ENCODE peak calls at places on chromosome 4, in seven cellular contexts. O is Peyer's patch, W is psoas muscle, Z is HFF-Myc, D is transverse colon, I is GM13976, C is cardiac fibroblast. V is an unnamed sample.

GRCh38 chr4:47942420-47942819 is 28.0 kb upstream of the NFXL1 start:
- DNase-seq in D (no peak), O (no peak), C (no peak), W (no peak), I (no peak), Z (no peak), V (no peak)

GRCh38 chr4:145531193-145531592 is 49.5 kb downstream of the SMAD1 start:
- DNase-seq in W (peak), Z (no peak), I (no peak), D (peak), C (no peak), O (no peak), V (no peak)

GRCh38 chr4:139860435-139861024 is 194.9 kb downstream of the MGST2 start:
- DNase-seq in C (no peak), O (no peak), W (no peak), I (peak), Z (no peak), D (no peak), V (no peak)

GRCh38 chr4:150256841-150257273 is 178.6 kb downstream of the DCLK2 start:
- DNase-seq in I (no peak), O (no peak), C (no peak), W (no peak), D (peak), Z (no peak), V (no peak)

GRCh38 chr4:7423391-7423790 is 11.3 kb downstream of the PSAPL1 start:
- DNase-seq in C (no peak), D (no peak), I (no peak), O (no peak), Z (no peak), W (no peak), V (peak)

GRCh38 chr4:115234405-115235093 is 121.1 kb upstream of the NDST4 start:
- DNase-seq in D (no peak), W (no peak), Z (no peak), C (no peak), I (peak), O (no peak), V (no peak)

GRCh38 chr4:36551697-36552214 is 270.3 kb downstream of the DTHD1 start:
- DNase-seq in C (no peak), Z (no peak), I (no peak), D (no peak), O (no peak), W (no peak), V (no peak)

GRCh38 chr4:76198411-76199237 is 15.0 kb downstream of the SCARB2 start:
- DNase-seq in O (peak), Z (peak), C (peak), I (peak), D (peak), W (peak), V (no peak)

GRCh38 chr4:48064349-48064748 is 47.8 kb downstream of the NIPAL1 start:
- DNase-seq in W (no peak), C (no peak), O (no peak), Z (no peak), I (peak), D (no peak), V (no peak)

GRCh38 chr4:142358656-142359055 is 487.4 kb downstream of the INPP4B start:
- DNase-seq in D (no peak), C (no peak), W (no peak), Z (no peak), O (no peak), I (no peak), V (no peak)

GRCh38 chr4:142354794-142355416 is 491.2 kb downstream of the INPP4B start:
- DNase-seq in D (no peak), C (no peak), O (no peak), I (no peak), Z (no peak), W (no peak), V (no peak)

GRCh38 chr4:142356118-142356759 is 489.9 kb downstream of the INPP4B start:
- DNase-seq in W (no peak), I (no peak), C (no peak), O (no peak), D (no peak), Z (no peak), V (no peak)

GRCh38 chr4:142355417-142355930 is 490.6 kb downstream of the INPP4B start:
- DNase-seq in C (no peak), I (no peak), O (no peak), W (no peak), Z (no peak), D (no peak), V (no peak)

DNA sequence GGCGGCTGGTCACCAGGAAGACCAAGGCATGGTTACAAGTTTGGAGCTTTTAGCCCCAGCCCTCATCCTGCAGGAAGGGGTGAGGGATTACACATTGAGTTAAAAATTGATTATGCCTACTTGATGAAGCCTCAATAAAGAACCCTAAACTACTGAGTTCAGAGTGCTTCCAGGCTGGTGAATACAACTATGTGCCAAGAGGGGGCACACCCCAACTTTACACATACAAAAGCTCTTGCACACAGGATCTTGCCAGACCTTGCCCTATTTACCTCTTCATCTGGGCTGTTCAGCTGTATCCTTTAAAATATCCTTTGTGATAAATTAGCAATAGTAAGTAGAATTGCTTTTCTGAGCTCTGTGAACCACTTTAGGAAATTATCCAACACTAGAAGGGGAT is 489.3 kb downstream of the INPP4B start:
- DNase-seq in C (no peak), I (no peak), O (no peak), W (no peak), Z (no peak), D (no peak), V (no peak)
- TF ChIP-seq CTCF in C (no peak), I (no peak), O (no peak), W (no peak), Z (no peak), D (no peak), V (no peak)

GRCh38 chr4:70903282-70903603 is 1.1 kb downstream of the MOB1B start:
- DNase-seq in I (no peak), O (no peak), D (no peak), C (peak), W (no peak), Z (no peak), V (no peak)

GRCh38 chr4:70902577-70903281 is 560 bp downstream of the MOB1B start:
- DNase-seq in W (no peak), Z (no peak), C (peak), D (no peak), O (no peak), I (peak), V (no peak)

GRCh38 chr4:70901607-70901983 is 574 bp upstream of the MOB1B start:
- DNase-seq in Z (no peak), D (no peak), O (no peak), C (no peak), W (no peak), I (no peak), V (no peak)

GRCh38 chr4:70901984-70902576 is at the start of gene MOB1B:
- DNase-seq in D (peak), W (peak), O (peak), C (peak), Z (peak), I (peak), V (peak)
- TF ChIP-seq CTCF in D (peak), W (peak), O (peak), C (peak), Z (no peak), I (no peak), V (no peak)

DNA sequence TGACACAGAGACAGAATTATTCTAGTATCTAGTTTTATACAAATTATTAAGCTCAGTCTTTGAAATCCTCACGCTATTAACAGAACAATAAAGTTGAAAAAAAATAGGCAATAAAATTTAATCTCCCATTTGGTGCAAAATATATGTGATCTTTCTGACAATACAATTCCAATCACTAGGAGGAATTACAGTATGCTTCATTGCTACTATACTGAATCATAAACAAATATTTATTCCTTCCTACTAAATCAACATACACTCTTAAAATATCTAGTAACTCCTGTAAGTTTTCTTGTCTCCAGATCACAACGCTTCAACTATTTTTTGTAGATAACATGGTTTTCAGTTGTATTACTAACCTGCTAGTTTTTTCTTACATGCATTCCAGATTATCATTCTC is 45.7 kb downstream of the KLHL8 start:
- DNase-seq in W (no peak), Z (no peak), O (no peak), I (no peak), C (no peak), D (no peak), V (no peak)
- TF ChIP-seq CTCF in W (no peak), Z (no peak), O (no peak), I (no peak), C (no peak), D (no peak), V (no peak)

GRCh38 chr4:184270808-184271413 is 53.2 kb upstream of the ENPP6 start:
- DNase-seq in C (no peak), Z (no peak), D (no peak), I (no peak), O (no peak), W (no peak), V (no peak)

GRCh38 chr4:184267673-184268573 is 50.2 kb upstream of the ENPP6 start:
- DNase-seq in D (peak), Z (peak), C (peak), O (peak), I (peak), W (no peak), V (peak)

GRCh38 chr4:184269879-184270430 is 52.3 kb upstream of the ENPP6 start:
- DNase-seq in W (no peak), Z (no peak), D (no peak), O (no peak), I (no peak), C (no peak), V (no peak)

GRCh38 chr4:184267206-184267608 is 49.5 kb upstream of the ENPP6 start:
- DNase-seq in I (no peak), O (no peak), D (no peak), C (no peak), Z (no peak), W (no peak), V (no peak)

DNA sequence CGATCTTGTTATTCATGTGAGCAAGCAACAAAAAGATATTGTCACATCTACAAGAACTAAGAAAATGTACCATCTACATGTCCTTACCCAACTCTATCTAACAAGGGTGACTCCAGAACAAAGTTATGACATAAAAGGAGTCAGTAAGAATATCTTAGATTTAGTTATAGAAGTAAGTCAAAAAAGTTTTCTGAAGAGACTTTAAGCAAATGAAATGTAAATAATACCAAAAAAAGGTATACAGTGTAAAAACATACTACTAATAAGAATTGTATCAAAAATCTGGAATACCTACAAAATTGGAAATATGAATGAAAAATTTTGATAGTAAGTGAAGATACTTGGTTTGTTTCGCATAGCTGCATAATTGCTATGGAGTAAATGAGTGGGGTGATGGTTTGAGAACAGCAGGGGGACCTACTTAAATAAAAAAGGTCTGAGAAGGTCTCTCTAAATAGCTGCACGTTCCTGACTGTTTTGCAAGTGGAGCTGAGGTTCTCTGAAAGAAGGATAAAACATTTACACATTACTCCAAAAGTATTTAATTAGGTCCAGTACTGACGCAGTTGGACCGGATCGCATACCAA is 51.0 kb upstream of the ENPP6 start:
- DNase-seq in Z (no peak), O (no peak), C (no peak), I (no peak), W (no peak), D (no peak), V (no peak)
- TF ChIP-seq CTCF in Z (no peak), O (no peak), C (no peak), I (no peak), W (no peak), D (no peak), V (no peak)

GRCh38 chr4:152705918-152706317 is 26.1 kb upstream of the TMEM154 start:
- DNase-seq in W (no peak), D (no peak), I (no peak), C (no peak), O (no peak), Z (no peak), V (no peak)
- TF ChIP-seq CTCF in W (no peak), D (no peak), I (no peak), C (no peak), O (no peak), Z (no peak), V (no peak)

GRCh38 chr4:74932832-74933561 is at the start of gene PARM1:
- DNase-seq in I (peak), O (peak), Z (peak), D (peak), C (peak), W (peak), V (no peak)
- TF ChIP-seq CTCF in I (peak), O (peak), Z (peak), D (peak), C (peak), W (peak), V (no peak)

GRCh38 chr4:158261480-158261879 is 51.2 kb downstream of the TMEM144 start:
- DNase-seq in Z (no peak), W (no peak), C (no peak), D (no peak), I (no peak), O (no peak), V (no peak)

GRCh38 chr4:158254328-158254727 is 44.0 kb downstream of the TMEM144 start:
- DNase-seq in D (no peak), C (no peak), O (no peak), Z (no peak), W (no peak), I (no peak), V (no peak)

GRCh38 chr4:158255727-158256324 is 45.5 kb downstream of the TMEM144 start:
- DNase-seq in W (no peak), O (no peak), I (no peak), D (no peak), C (peak), Z (peak), V (no peak)

GRCh38 chr4:158259955-158260575 is 49.8 kb downstream of the TMEM144 start:
- DNase-seq in D (no peak), W (no peak), O (no peak), C (peak), Z (peak), I (no peak), V (no peak)
- TF ChIP-seq CTCF in D (no peak), W (peak), O (no peak), C (no peak), Z (no peak), I (no peak), V (no peak)

GRCh38 chr4:148998719-148999118 is 556.5 kb upstream of the NR3C2 start:
- DNase-seq in D (no peak), Z (peak), W (no peak), O (no peak), C (peak), I (no peak), V (no peak)
- TF ChIP-seq CTCF in D (no peak), Z (peak), W (no peak), O (no peak), C (peak), I (peak), V (no peak)

DNA sequence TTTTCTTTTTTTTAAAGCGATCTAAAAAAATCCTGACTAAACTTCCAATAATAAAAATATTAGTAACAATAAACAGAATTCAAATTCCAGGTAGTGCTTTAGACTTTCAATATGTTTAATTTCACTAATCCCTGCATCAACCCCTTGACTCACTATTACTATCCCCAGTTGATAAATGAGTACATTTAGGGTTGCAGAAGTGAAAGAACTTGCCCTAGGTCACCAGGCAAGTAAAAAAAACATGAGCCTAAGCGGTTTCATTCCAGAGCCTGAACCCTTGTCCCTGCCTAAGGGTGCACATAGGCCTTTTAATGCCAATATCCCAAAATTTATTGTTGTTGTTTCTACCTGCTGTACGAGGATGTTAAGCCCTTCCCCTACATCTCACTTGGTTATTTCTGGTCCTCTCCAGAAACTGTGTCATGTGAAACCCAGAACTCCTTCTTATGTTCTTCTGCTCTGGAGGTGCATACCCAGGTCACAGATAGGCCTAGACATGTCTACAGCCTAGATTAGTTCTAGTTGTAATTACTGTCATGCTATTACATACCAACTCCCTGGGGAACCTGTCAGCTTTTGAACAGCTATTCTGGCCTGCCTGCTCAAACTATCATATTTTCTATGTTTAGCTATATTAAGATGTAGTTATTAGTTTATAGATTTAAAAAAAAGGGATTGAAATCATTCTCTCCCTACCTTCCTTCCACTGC is 244.5 kb upstream of the PITX2 start:
- DNase-seq in O (no peak), I (peak), D (no peak), W (no peak), Z (no peak), C (no peak), V (no peak)
- TF ChIP-seq CTCF in O (no peak), I (no peak), D (no peak), W (no peak), Z (no peak), C (no peak), V (no peak)

V was measured in natural killer cell.